ENCODE peak calls at places on chromosomes 6 and 20, in ten cellular contexts. H, U, G, Z, O, D, Q, N, S and E are unnamed samples.

GRCh38 chr6:11700118-11700718 is 78.4 kb downstream of the ADTRP start:
- DNase-seq in H (no peak), U (no peak), G (peak), Z (peak), O (no peak), D (no peak), Q (no peak), N (peak), S (no peak), E (no peak)

GRCh38 chr6:105810105-105810921 is 275.8 kb upstream of the PRDM1 start:
- DNase-seq in H (no peak), U (peak), G (peak), Z (peak), O (no peak), D (peak), Q (no peak), N (peak), S (peak), E (peak)

GRCh38 chr6:107731422-107732319 is 92.4 kb downstream of the SCML4 start:
- DNase-seq in H (no peak), U (no peak), G (no peak), Z (no peak), O (peak), D (no peak), Q (no peak), N (peak), S (no peak), E (no peak)

GRCh38 chr6:160128125-160128683 is 6.6 kb downstream of the SLC22A1 start:
- DNase-seq in H (no peak), U (no peak), G (no peak), Z (no peak), O (no peak), D (no peak), Q (peak), N (no peak), S (no peak), E (no peak)

GRCh38 chr6:36815962-36816735 is 23.1 kb downstream of the CPNE5 start:
- DNase-seq in H (no peak), U (no peak), G (no peak), Z (no peak), O (no peak), D (no peak), Q (no peak), N (no peak), S (no peak), E (no peak)

GRCh38 chr20:40497781-40498691 is 191.0 kb downstream of the MAFB start:
- DNase-seq in H (peak), U (peak), G (no peak), Z (no peak), O (no peak), D (no peak), Q (peak), N (peak), S (no peak), E (peak)

GRCh38 chr20:62197801-62198200 is 15.0 kb downstream of the MTG2 start:
- DNase-seq in H (no peak), U (no peak), G (no peak), Z (no peak), O (no peak), D (no peak), Q (peak), N (no peak), S (no peak), E (no peak)

GRCh38 chr20:61850926-61851900 is 214.5 kb downstream of the TAF4 start:
- DNase-seq in H (no peak), U (no peak), G (peak), Z (no peak), O (no peak), D (no peak), Q (peak), N (no peak), S (no peak), E (peak)

GRCh38 chr6:19838442-19839236 is 1.5 kb downstream of the ID4 start:
- DNase-seq in H (peak), U (peak), G (peak), Z (peak), O (peak), D (peak), Q (no peak), N (no peak), S (peak), E (peak)

GRCh38 chr6:15089569-15090144 is 156.2 kb upstream of the JARID2 start:
- DNase-seq in H (no peak), U (no peak), G (no peak), Z (no peak), O (peak), D (peak), Q (peak), N (peak), S (peak), E (peak)

GRCh38 chr20:11849270-11849920 is 68.3 kb upstream of the BTBD3 start:
- DNase-seq in H (no peak), U (no peak), G (peak), Z (no peak), O (no peak), D (no peak), Q (no peak), N (no peak), S (no peak), E (no peak)

GRCh38 chr20:33301192-33301930 is 18.3 kb downstream of the BPIFB1 start:
- DNase-seq in H (no peak), U (no peak), G (no peak), Z (peak), O (no peak), D (no peak), Q (no peak), N (no peak), S (no peak), E (no peak)

GRCh38 chr6:37049990-37050853 is 44.8 kb downstream of the FGD2 start:
- DNase-seq in H (peak), U (peak), G (no peak), Z (no peak), O (no peak), D (no peak), Q (peak), N (peak), S (peak), E (peak)

GRCh38 chr20:2602746-2603145 is 49.7 kb upstream of the NOP56 start:
- DNase-seq in H (no peak), U (no peak), G (no peak), Z (peak), O (no peak), D (no peak), Q (no peak), N (no peak), S (no peak), E (no peak)

GRCh38 chr6:122730775-122731386 is 48.6 kb upstream of the FABP7 start:
- DNase-seq in H (no peak), U (no peak), G (peak), Z (peak), O (no peak), D (no peak), Q (no peak), N (peak), S (no peak), E (no peak)

GRCh38 chr6:76835289-76835688 is 628.0 kb downstream of the HTR1B start:
- DNase-seq in H (no peak), U (no peak), G (no peak), Z (no peak), O (no peak), D (no peak), Q (no peak), N (no peak), S (no peak), E (no peak)

GRCh38 chr20:40687384-40688128 is 1.5 kb downstream of the MAFB start:
- DNase-seq in H (peak), U (no peak), G (no peak), Z (no peak), O (peak), D (peak), Q (peak), N (no peak), S (peak), E (peak)

GRCh38 chr20:21505810-21506530 is 7.9 kb downstream of the NKX2-2 start:
- DNase-seq in H (peak), U (no peak), G (peak), Z (peak), O (no peak), D (no peak), Q (peak), N (peak), S (peak), E (peak)

GRCh38 chr6:109342564-109342963 is 39.7 kb downstream of the CD164 start:
- DNase-seq in H (no peak), U (no peak), G (no peak), Z (no peak), O (no peak), D (no peak), Q (no peak), N (no peak), S (no peak), E (no peak)

GRCh38 chr6:137487947-137488735 is 6.1 kb downstream of the OLIG3 start:
- DNase-seq in H (no peak), U (no peak), G (no peak), Z (no peak), O (no peak), D (no peak), Q (no peak), N (no peak), S (no peak), E (no peak)

GRCh38 chr6:14638932-14639875 is 521.6 kb downstream of the CD83 start:
- DNase-seq in H (peak), U (no peak), G (peak), Z (no peak), O (no peak), D (peak), Q (no peak), N (peak), S (peak), E (no peak)

GRCh38 chr20:33191484-33191883 is 23.5 kb downstream of the BPIFA2 start:
- DNase-seq in H (no peak), U (no peak), G (no peak), Z (no peak), O (no peak), D (no peak), Q (no peak), N (no peak), S (no peak), E (no peak)

GRCh38 chr20:45098096-45098773 is 2.7 kb downstream of the KCNS1 start:
- DNase-seq in H (peak), U (no peak), G (no peak), Z (no peak), O (no peak), D (no peak), Q (no peak), N (no peak), S (peak), E (peak)

GRCh38 chr6:122652431-122652830 is 42.2 kb downstream of the PKIB start:
- DNase-seq in H (no peak), U (no peak), G (peak), Z (peak), O (no peak), D (no peak), Q (no peak), N (no peak), S (no peak), E (no peak)

GRCh38 chr6:158605266-158605878 is 39.2 kb downstream of the DYNLT1 start:
- DNase-seq in H (peak), U (no peak), G (peak), Z (peak), O (no peak), D (peak), Q (no peak), N (peak), S (peak), E (no peak)

GRCh38 chr6:56914791-56915658 is 39.9 kb upstream of the BEND6 start:
- DNase-seq in H (peak), U (no peak), G (no peak), Z (no peak), O (no peak), D (no peak), Q (no peak), N (peak), S (no peak), E (no peak)

GRCh38 chr6:88899569-88900316 is 63.7 kb downstream of the RNGTT start:
- DNase-seq in H (no peak), U (no peak), G (no peak), Z (no peak), O (no peak), D (no peak), Q (no peak), N (no peak), S (no peak), E (no peak)

GRCh38 chr6:13461805-13462204 is 25.6 kb downstream of the GFOD1 start:
- DNase-seq in H (no peak), U (no peak), G (no peak), Z (no peak), O (peak), D (no peak), Q (peak), N (peak), S (no peak), E (no peak)

GRCh38 chr6:156886409-156886808 is 109.2 kb downstream of the ARID1B start:
- DNase-seq in H (peak), U (no peak), G (no peak), Z (no peak), O (no peak), D (no peak), Q (no peak), N (peak), S (no peak), E (no peak)
- TF ChIP-seq POLR2A in H (no peak), U (no peak), G (no peak), Z (no peak), O (no peak), D (no peak), Q (no peak), N (no peak), S (no peak), E (no peak)

GRCh38 chr6:34237722-34238506 is 1.2 kb downstream of the HMGA1 start:
- DNase-seq in H (no peak), U (peak), G (peak), Z (peak), O (peak), D (no peak), Q (peak), N (peak), S (peak), E (peak)
- TF ChIP-seq POLR2A in H (no peak), U (no peak), G (peak), Z (no peak), O (no peak), D (no peak), Q (no peak), N (no peak), S (no peak), E (no peak)

DNA sequence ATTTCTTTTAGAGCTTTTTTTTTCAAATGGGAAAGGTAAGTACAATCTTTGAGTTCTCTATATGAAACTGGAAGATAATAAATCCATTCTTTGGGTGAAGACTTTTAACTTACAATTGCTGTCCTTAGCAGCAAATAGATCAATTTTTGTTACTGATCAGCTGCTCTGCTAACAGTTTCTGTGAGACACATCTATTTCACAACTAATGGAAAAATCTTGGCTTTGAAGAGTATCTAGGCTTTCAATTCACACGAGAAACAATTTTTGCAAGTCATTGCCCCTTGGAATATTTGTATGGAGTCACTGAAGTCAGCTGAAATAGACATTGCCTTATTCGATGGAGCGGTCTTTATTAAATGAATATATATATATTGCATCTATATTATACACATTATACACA is 20.5 kb upstream of the ARG1 start:
- DNase-seq in H (no peak), U (no peak), G (no peak), Z (no peak), O (no peak), D (no peak), Q (no peak), N (no peak), S (no peak), E (no peak)
- TF ChIP-seq POLR2A in H (no peak), U (no peak), G (no peak), Z (no peak), O (no peak), D (no peak), Q (no peak), N (no peak), S (no peak), E (no peak)

DNA sequence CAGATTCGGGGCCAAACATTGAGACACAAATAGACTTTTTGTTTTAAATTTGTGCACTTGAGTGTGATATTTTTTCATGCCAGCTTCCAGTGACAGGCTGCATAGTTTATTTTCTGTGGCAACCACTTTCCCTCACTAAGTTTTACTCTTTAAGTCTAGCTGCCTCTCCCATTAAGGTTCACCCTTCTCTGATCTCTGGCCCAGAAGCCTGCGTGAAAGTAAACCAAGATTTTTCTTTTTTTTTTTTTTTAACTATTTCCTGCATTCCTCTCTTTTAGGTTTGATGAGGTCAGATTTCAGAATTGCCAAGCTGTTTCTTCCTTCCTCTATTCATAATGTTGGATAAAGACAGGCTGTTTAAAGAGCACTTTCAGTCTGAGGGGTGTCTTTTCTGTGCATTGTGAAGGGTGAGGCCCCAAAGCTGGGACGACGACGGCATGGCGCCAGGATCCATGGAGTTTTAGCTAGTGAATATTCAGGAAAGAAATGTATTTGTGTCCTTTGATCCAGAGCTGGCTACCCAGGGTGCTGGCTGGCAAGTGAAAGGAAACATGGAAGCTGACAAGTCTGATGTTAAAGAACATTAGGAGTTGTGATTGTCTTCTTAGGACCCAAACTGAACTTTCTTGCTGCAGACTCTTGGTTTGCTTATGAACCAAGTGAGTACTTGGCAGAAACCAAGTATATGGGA is 50.7 kb downstream of the DOK5 start:
- DNase-seq in H (no peak), U (no peak), G (no peak), Z (no peak), O (no peak), D (no peak), Q (no peak), N (no peak), S (no peak), E (no peak)
- TF ChIP-seq POLR2A in H (no peak), U (no peak), G (no peak), Z (no peak), O (no peak), D (no peak), Q (no peak), N (no peak), S (no peak), E (no peak)

GRCh38 chr6:104404377-104404776 is 455.3 kb downstream of the HACE1 start:
- DNase-seq in H (no peak), U (no peak), G (no peak), Z (no peak), O (no peak), D (no peak), Q (no peak), N (no peak), S (no peak), E (no peak)

GRCh38 chr6:104400844-104401243 is 458.9 kb downstream of the HACE1 start:
- DNase-seq in H (no peak), U (no peak), G (no peak), Z (no peak), O (no peak), D (no peak), Q (no peak), N (no peak), S (no peak), E (no peak)

GRCh38 chr6:104407957-104408356 is 451.8 kb downstream of the HACE1 start:
- DNase-seq in H (no peak), U (no peak), G (no peak), Z (no peak), O (no peak), D (no peak), Q (no peak), N (no peak), S (no peak), E (no peak)

DNA sequence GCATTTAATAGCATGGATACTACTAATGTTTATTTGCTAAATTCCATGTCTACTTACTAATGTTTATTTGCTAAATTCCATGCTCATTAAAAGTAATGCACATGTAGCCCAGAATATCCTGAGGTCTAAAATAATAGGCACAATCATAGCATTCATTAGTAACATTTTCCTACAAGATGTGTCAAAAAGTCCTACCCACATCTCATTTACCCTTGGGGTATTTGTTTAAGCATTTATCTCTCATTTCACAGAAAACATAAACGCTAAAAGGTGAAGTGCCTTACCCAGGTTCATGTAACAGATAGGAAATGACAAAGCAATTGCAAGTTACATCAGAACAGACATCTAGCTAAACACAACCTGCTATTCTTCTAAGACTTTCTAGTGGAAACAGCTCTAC is 457.1 kb downstream of the HACE1 start:
- DNase-seq in H (no peak), U (no peak), G (no peak), Z (no peak), O (no peak), D (no peak), Q (no peak), N (no peak), S (no peak), E (no peak)
- TF ChIP-seq POLR2A in H (no peak), U (no peak), G (no peak), Z (no peak), O (no peak), D (no peak), Q (no peak), N (no peak), S (no peak), E (no peak)

GRCh38 chr6:64715624-64716023 is 991.4 kb downstream of the EYS start:
- DNase-seq in H (no peak), U (no peak), G (no peak), Z (no peak), O (no peak), D (no peak), Q (no peak), N (no peak), S (no peak), E (no peak)

GRCh38 chr6:64717281-64717680 is 989.7 kb downstream of the EYS start:
- DNase-seq in H (no peak), U (no peak), G (no peak), Z (no peak), O (no peak), D (no peak), Q (no peak), N (no peak), S (no peak), E (no peak)

GRCh38 chr6:64713175-64713574 is 993.9 kb downstream of the EYS start:
- DNase-seq in H (no peak), U (no peak), G (no peak), Z (no peak), O (no peak), D (no peak), Q (no peak), N (no peak), S (no peak), E (no peak)

GRCh38 chr6:64714073-64714472 is 993.0 kb downstream of the EYS start:
- DNase-seq in H (no peak), U (no peak), G (no peak), Z (no peak), O (no peak), D (no peak), Q (no peak), N (no peak), S (no peak), E (no peak)

GRCh38 chr6:64712606-64713005 is 994.4 kb downstream of the EYS start:
- DNase-seq in H (no peak), U (no peak), G (no peak), Z (no peak), O (no peak), D (no peak), Q (no peak), N (no peak), S (no peak), E (no peak)
- TF ChIP-seq POLR2A in H (no peak), U (no peak), G (no peak), Z (no peak), O (no peak), D (no peak), Q (no peak), N (no peak), S (no peak), E (no peak)